ENCODE peak calls at places on chromosomes 13 and 19, in eight cellular contexts. One of them, this sample, is unnamed.

GRCh38 chr13:40984670-40985366 is 34.3 kb downstream of the ELF1 start:
- DNase-seq in heart left ventricle: no peak
- DNase-seq in thoracic aorta: no peak
- DNase-seq in ascending aorta: no peak
- DNase-seq in psoas muscle: no peak
- DNase-seq in A549: no peak
- DNase-seq in stomach: no peak
- DNase-seq in hepatocyte: no peak
- DNase-seq in this sample: no peak

GRCh38 chr13:110132178-110132975 is 174.6 kb downstream of the COL4A1 start:
- DNase-seq in stomach: no peak
- DNase-seq in heart left ventricle: no peak
- DNase-seq in ascending aorta: no peak
- DNase-seq in thoracic aorta: no peak
- DNase-seq in psoas muscle: no peak
- DNase-seq in hepatocyte: no peak
- DNase-seq in A549: no peak
- DNase-seq in this sample: no peak

GRCh38 chr13:94479559-94480095 is at the start of gene DCT:
- DNase-seq in A549: no peak
- DNase-seq in stomach: no peak
- DNase-seq in hepatocyte: no peak
- DNase-seq in heart left ventricle: no peak
- DNase-seq in ascending aorta: no peak
- DNase-seq in psoas muscle: no peak
- DNase-seq in thoracic aorta: no peak
- DNase-seq in this sample: no peak

GRCh38 chr13:66446413-66446812 is 783.7 kb downstream of the PCDH9 start:
- DNase-seq in psoas muscle: no peak
- DNase-seq in thoracic aorta: no peak
- DNase-seq in ascending aorta: no peak
- DNase-seq in A549: no peak
- DNase-seq in heart left ventricle: no peak
- DNase-seq in hepatocyte: no peak
- DNase-seq in stomach: no peak
- DNase-seq in this sample: peak; percentile 78

GRCh38 chr19:15737722-15738121 is at the start of gene OR10H3:
- DNase-seq in thoracic aorta: no peak
- DNase-seq in psoas muscle: no peak
- DNase-seq in ascending aorta: no peak
- DNase-seq in hepatocyte: no peak
- DNase-seq in heart left ventricle: no peak
- DNase-seq in A549: no peak
- DNase-seq in stomach: no peak
- DNase-seq in this sample: no peak

GRCh38 chr19:29379257-29379986 is 146.4 kb upstream of the VSTM2B start:
- DNase-seq in stomach: peak; percentile 16
- DNase-seq in heart left ventricle: no peak
- DNase-seq in psoas muscle: no peak
- DNase-seq in A549: no peak
- DNase-seq in thoracic aorta: no peak
- DNase-seq in hepatocyte: no peak
- DNase-seq in ascending aorta: no peak
- DNase-seq in this sample: no peak

GRCh38 chr19:16569609-16570320 is 2.5 kb downstream of the SLC35E1 start:
- DNase-seq in A549: no peak
- DNase-seq in hepatocyte: no peak
- DNase-seq in heart left ventricle: no peak
- DNase-seq in ascending aorta: no peak
- DNase-seq in stomach: peak; percentile 71
- DNase-seq in psoas muscle: no peak
- DNase-seq in thoracic aorta: no peak
- DNase-seq in this sample: no peak

GRCh38 chr19:51572908-51573307 is 1.8 kb downstream of the ZNF175 start:
- DNase-seq in stomach: no peak
- DNase-seq in ascending aorta: no peak
- DNase-seq in thoracic aorta: no peak
- DNase-seq in A549: no peak
- DNase-seq in hepatocyte: no peak
- DNase-seq in heart left ventricle: no peak
- DNase-seq in psoas muscle: no peak
- DNase-seq in this sample: no peak

GRCh38 chr13:105806335-105806920 is 729.0 kb downstream of the EFNB2 start:
- DNase-seq in stomach: no peak
- DNase-seq in thoracic aorta: no peak
- DNase-seq in psoas muscle: no peak
- DNase-seq in A549: no peak
- DNase-seq in hepatocyte: no peak
- DNase-seq in heart left ventricle: no peak
- DNase-seq in ascending aorta: no peak
- DNase-seq in this sample: no peak

GRCh38 chr19:27793128-27793643 is 1419.8 kb downstream of the UQCRFS1 start:
- DNase-seq in thoracic aorta: peak; percentile 39
- DNase-seq in hepatocyte: peak; percentile 83
- DNase-seq in psoas muscle: peak; percentile 67
- DNase-seq in stomach: peak; percentile 71
- DNase-seq in ascending aorta: peak; percentile 19
- DNase-seq in A549: peak; percentile 98
- DNase-seq in heart left ventricle: peak; percentile 80
- DNase-seq in this sample: peak; percentile 91

GRCh38 chr19:49499030-49499670 is 2.9 kb downstream of the RPS11 start:
- DNase-seq in hepatocyte: no peak
- DNase-seq in heart left ventricle: no peak
- DNase-seq in stomach: no peak
- DNase-seq in psoas muscle: no peak
- DNase-seq in thoracic aorta: no peak
- DNase-seq in A549: no peak
- DNase-seq in ascending aorta: no peak
- DNase-seq in this sample: no peak

GRCh38 chr19:49498475-49498874 is 2.2 kb downstream of the RPS11 start:
- DNase-seq in psoas muscle: no peak
- DNase-seq in stomach: no peak
- DNase-seq in ascending aorta: no peak
- DNase-seq in hepatocyte: no peak
- DNase-seq in A549: no peak
- DNase-seq in heart left ventricle: no peak
- DNase-seq in thoracic aorta: no peak
- DNase-seq in this sample: no peak

GRCh38 chr19:49497047-49497789 is 984 bp downstream of the RPS11 start:
- DNase-seq in stomach: peak; percentile 78
- DNase-seq in heart left ventricle: peak; percentile 71
- DNase-seq in psoas muscle: peak; percentile 61
- DNase-seq in hepatocyte: peak; percentile 83
- DNase-seq in ascending aorta: no peak
- DNase-seq in thoracic aorta: no peak
- DNase-seq in A549: peak; percentile 79
- DNase-seq in this sample: no peak

GRCh38 chr19:49497790-49498106 is 1.5 kb downstream of the RPS11 start:
- DNase-seq in psoas muscle: no peak
- DNase-seq in heart left ventricle: no peak
- DNase-seq in ascending aorta: no peak
- DNase-seq in thoracic aorta: no peak
- DNase-seq in A549: no peak
- DNase-seq in hepatocyte: peak; percentile 5
- DNase-seq in stomach: no peak
- DNase-seq in this sample: no peak

DNA sequence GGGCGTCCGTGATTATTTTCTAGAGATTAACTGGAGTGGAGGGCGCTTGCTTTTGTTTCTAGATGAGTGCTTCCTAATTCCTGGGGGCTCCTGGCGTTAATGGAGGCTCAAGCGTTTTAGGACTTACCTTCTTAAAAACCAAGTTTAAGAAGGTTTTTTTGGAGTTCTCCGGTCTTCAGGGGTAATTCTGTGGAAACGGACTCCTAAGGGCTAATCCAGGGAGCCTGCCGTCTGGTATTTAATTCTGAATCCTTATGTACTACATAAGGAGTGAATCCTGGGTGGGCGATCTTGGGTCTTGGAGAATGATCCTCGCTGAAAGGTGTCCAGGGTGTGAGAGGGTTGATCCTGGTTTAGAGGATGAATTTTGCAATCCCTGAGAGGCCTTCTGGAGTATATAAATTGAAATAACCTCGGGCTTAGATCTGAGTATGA is 357 bp downstream of the RPS11 start:
- DNase-seq in ascending aorta: no peak
- DNase-seq in psoas muscle: no peak
- DNase-seq in A549: no peak
- DNase-seq in hepatocyte: no peak
- DNase-seq in thoracic aorta: no peak
- DNase-seq in heart left ventricle: no peak
- DNase-seq in stomach: no peak
- DNase-seq in this sample: no peak
- H3K4me1 ChIP-seq in ascending aorta: peaks cover 20% of the 10 kb centered on the region
- H3K4me1 ChIP-seq in psoas muscle: peaks cover 35% of the 10 kb centered on the region
- H3K4me1 ChIP-seq in A549: peaks cover 38% of the 10 kb centered on the region
- H3K4me1 ChIP-seq in hepatocyte: peaks cover 18% of the 10 kb centered on the region
- H3K4me1 ChIP-seq in thoracic aorta: peaks cover 20% of the 10 kb centered on the region
- H3K4me1 ChIP-seq in heart left ventricle: peaks cover 33% of the 10 kb centered on the region
- H3K4me1 ChIP-seq in stomach: peaks cover 60% of the 10 kb centered on the region
- H3K4me1 ChIP-seq in this sample: no peaks in the 10 kb centered on the region

GRCh38 chr19:58500242-58500641 is 11.6 kb downstream of the SLC27A5 start:
- DNase-seq in hepatocyte: no peak
- DNase-seq in stomach: no peak
- DNase-seq in psoas muscle: no peak
- DNase-seq in A549: no peak
- DNase-seq in ascending aorta: no peak
- DNase-seq in thoracic aorta: no peak
- DNase-seq in heart left ventricle: no peak
- DNase-seq in this sample: no peak

GRCh38 chr19:58499021-58499927 is 12.5 kb downstream of the SLC27A5 start:
- DNase-seq in psoas muscle: peak; percentile 100
- DNase-seq in stomach: peak; percentile 99
- DNase-seq in thoracic aorta: peak; percentile 99
- DNase-seq in hepatocyte: peak; percentile 100
- DNase-seq in heart left ventricle: peak; percentile 100
- DNase-seq in A549: peak; percentile 100
- DNase-seq in ascending aorta: peak; percentile 96
- DNase-seq in this sample: peak; percentile 95

GRCh38 chr19:58497634-58498170 is 14.1 kb downstream of the SLC27A5 start:
- DNase-seq in ascending aorta: no peak
- DNase-seq in heart left ventricle: no peak
- DNase-seq in stomach: no peak
- DNase-seq in A549: no peak
- DNase-seq in hepatocyte: no peak
- DNase-seq in psoas muscle: no peak
- DNase-seq in thoracic aorta: no peak
- DNase-seq in this sample: no peak

GRCh38 chr19:58498316-58499020 is 13.3 kb downstream of the SLC27A5 start:
- DNase-seq in psoas muscle: no peak
- DNase-seq in stomach: no peak
- DNase-seq in heart left ventricle: no peak
- DNase-seq in ascending aorta: no peak
- DNase-seq in hepatocyte: peak; percentile 5
- DNase-seq in A549: no peak
- DNase-seq in thoracic aorta: no peak
- DNase-seq in this sample: no peak
- H3K27ac ChIP-seq in psoas muscle: peak overlapping the region; percentile 82
- H3K27ac ChIP-seq in stomach: no peak overlapping the region
- H3K27ac ChIP-seq in heart left ventricle: no peak overlapping the region
- H3K27ac ChIP-seq in ascending aorta: peak overlapping the region; percentile 56
- H3K27ac ChIP-seq in hepatocyte: no peak overlapping the region
- H3K27ac ChIP-seq in A549: peak overlapping the region; percentile 89
- H3K27ac ChIP-seq in thoracic aorta: no peak overlapping the region
- H3K27ac ChIP-seq in this sample: no peak overlapping the region

GRCh38 chr13:54301085-54301484 is 1272.5 kb downstream of the OLFM4 start:
- DNase-seq in psoas muscle: no peak
- DNase-seq in thoracic aorta: no peak
- DNase-seq in heart left ventricle: no peak
- DNase-seq in stomach: no peak
- DNase-seq in A549: no peak
- DNase-seq in hepatocyte: no peak
- DNase-seq in ascending aorta: no peak
- DNase-seq in this sample: no peak

DNA sequence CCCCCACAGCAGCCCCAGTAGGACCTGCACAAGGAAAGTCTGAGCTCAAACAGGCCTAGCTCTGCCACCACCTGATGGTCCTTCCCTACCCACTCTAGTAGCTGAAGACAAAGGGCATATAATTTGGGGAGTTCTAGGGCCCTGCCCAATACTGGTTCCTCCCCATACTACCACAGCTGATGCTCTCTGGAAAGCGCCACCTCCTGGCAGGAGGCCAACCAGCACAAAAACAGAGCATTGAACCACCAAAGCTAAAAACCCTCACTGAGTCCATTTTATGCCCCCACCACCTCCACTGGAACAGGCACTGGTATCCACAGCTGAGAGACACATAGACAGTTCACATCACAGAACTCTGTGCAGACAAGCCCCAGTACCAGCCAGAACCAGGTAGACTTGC is 1276.8 kb downstream of the OLFM4 start:
- DNase-seq in ascending aorta: no peak
- DNase-seq in A549: no peak
- DNase-seq in psoas muscle: no peak
- DNase-seq in heart left ventricle: no peak
- DNase-seq in hepatocyte: no peak
- DNase-seq in thoracic aorta: no peak
- DNase-seq in stomach: no peak
- DNase-seq in this sample: no peak
- TF ChIP-seq CTCF in ascending aorta: no peak
- TF ChIP-seq CTCF in A549: no peak
- TF ChIP-seq CTCF in psoas muscle: no peak
- TF ChIP-seq CTCF in heart left ventricle: no peak
- TF ChIP-seq CTCF in hepatocyte: no peak
- TF ChIP-seq CTCF in thoracic aorta: no peak
- TF ChIP-seq CTCF in stomach: no peak
- TF ChIP-seq CTCF in this sample: no peak

GRCh38 chr19:18173572-18174294 is at the start of gene IFI30:
- DNase-seq in stomach: peak; percentile 96
- DNase-seq in thoracic aorta: no peak
- DNase-seq in A549: peak; percentile 45
- DNase-seq in psoas muscle: peak; percentile 75
- DNase-seq in ascending aorta: peak; percentile 53
- DNase-seq in heart left ventricle: peak; percentile 74
- DNase-seq in hepatocyte: peak; percentile 88
- DNase-seq in this sample: no peak
- H3K4me1 ChIP-seq in stomach: peaks cover 25% of the 10 kb centered on the region
- H3K4me1 ChIP-seq in thoracic aorta: peaks cover 6% of the 10 kb centered on the region
- H3K4me1 ChIP-seq in A549: peaks cover 4% of the 10 kb centered on the region
- H3K4me1 ChIP-seq in psoas muscle: peaks cover 10% of the 10 kb centered on the region
- H3K4me1 ChIP-seq in ascending aorta: peaks cover 7% of the 10 kb centered on the region
- H3K4me1 ChIP-seq in heart left ventricle: peaks cover 12% of the 10 kb centered on the region
- H3K4me1 ChIP-seq in hepatocyte: peaks cover 6% of the 10 kb centered on the region
- H3K4me1 ChIP-seq in this sample: no peaks in the 10 kb centered on the region

GRCh38 chr19:19186742-19187141 is 5.2 kb downstream of the BORCS8 start:
- DNase-seq in psoas muscle: no peak
- DNase-seq in thoracic aorta: no peak
- DNase-seq in hepatocyte: no peak
- DNase-seq in A549: no peak
- DNase-seq in ascending aorta: no peak
- DNase-seq in heart left ventricle: no peak
- DNase-seq in stomach: no peak
- DNase-seq in this sample: no peak
- H3K27ac ChIP-seq in psoas muscle: no peak overlapping the region
- H3K27ac ChIP-seq in thoracic aorta: no peak overlapping the region
- H3K27ac ChIP-seq in hepatocyte: no peak overlapping the region
- H3K27ac ChIP-seq in A549: no peak overlapping the region
- H3K27ac ChIP-seq in ascending aorta: no peak overlapping the region
- H3K27ac ChIP-seq in heart left ventricle: no peak overlapping the region
- H3K27ac ChIP-seq in stomach: no peak overlapping the region
- H3K27ac ChIP-seq in this sample: no peak overlapping the region

GRCh38 chr19:14167594-14168138 is 31.3 kb upstream of the ASF1B start:
- DNase-seq in A549: no peak
- DNase-seq in thoracic aorta: no peak
- DNase-seq in psoas muscle: no peak
- DNase-seq in hepatocyte: no peak
- DNase-seq in heart left ventricle: peak; percentile 40
- DNase-seq in ascending aorta: no peak
- DNase-seq in stomach: no peak
- DNase-seq in this sample: no peak
- TF ChIP-seq CTCF in A549: no peak
- TF ChIP-seq CTCF in thoracic aorta: no peak
- TF ChIP-seq CTCF in psoas muscle: no peak
- TF ChIP-seq CTCF in hepatocyte: no peak
- TF ChIP-seq CTCF in heart left ventricle: no peak
- TF ChIP-seq CTCF in ascending aorta: no peak
- TF ChIP-seq CTCF in stomach: no peak
- TF ChIP-seq CTCF in this sample: no peak